ENCODE peak calls at places on chromosomes 2 and 18, in six cellular contexts. F, P, A, T, Z and Y are unnamed samples.

GRCh38 chr18:9925369-9925768 is 11.6 kb downstream of the VAPA start:
- DNase-seq in A (no peak), F (no peak), Z (no peak), P (no peak), T (no peak), Y (no peak)

GRCh38 chr2:217857624-217858506 is 144.9 kb downstream of the TNS1 start:
- DNase-seq in A (no peak), F (no peak), T (no peak), Z (no peak), P (no peak), Y (no peak)

GRCh38 chr2:239167766-239168444 is 232.9 kb downstream of the HDAC4 start:
- DNase-seq in Z (no peak), F (no peak), A (peak), P (no peak), T (no peak), Y (peak)

GRCh38 chr2:189412330-189412953 is 28.8 kb upstream of the WDR75 start:
- DNase-seq in Z (peak), T (peak), A (peak), F (peak), P (no peak), Y (no peak)

GRCh38 chr18:47530695-47531094 is 279.2 kb upstream of the SKOR2 start:
- DNase-seq in F (no peak), A (no peak), T (no peak), P (no peak), Z (no peak), Y (no peak)

GRCh38 chr2:119960821-119961220 is 52.1 kb upstream of the EPB41L5 start:
- DNase-seq in A (no peak), Z (no peak), F (no peak), T (peak), P (no peak), Y (no peak)

GRCh38 chr2:70083344-70084156 is 3.7 kb upstream of the PCBP1 start:
- DNase-seq in Z (peak), P (peak), T (peak), F (peak), A (no peak), Y (no peak)

GRCh38 chr2:73414651-73415050 is 29.0 kb downstream of the ALMS1 start:
- DNase-seq in A (no peak), F (no peak), P (no peak), Z (no peak), T (no peak), Y (no peak)

GRCh38 chr2:83186050-83186790 is 1272.9 kb downstream of the SUCLG1 start:
- DNase-seq in F (no peak), Z (no peak), P (no peak), A (no peak), T (no peak), Y (no peak)

GRCh38 chr18:50870138-50870845 is 8.6 kb upstream of the ME2 start:
- DNase-seq in P (no peak), Z (no peak), T (peak), A (no peak), F (no peak), Y (no peak)

GRCh38 chr18:3481696-3482210 is 31.8 kb downstream of the TGIF1 start:
- DNase-seq in Z (peak), F (no peak), A (no peak), T (peak), P (no peak), Y (no peak)

GRCh38 chr2:119438128-119438656 is 6.5 kb downstream of the TMEM37 start:
- DNase-seq in A (no peak), T (no peak), F (no peak), P (no peak), Z (no peak), Y (no peak)

GRCh38 chr2:54015809-54016703 is 45.3 kb upstream of the PSME4 start:
- DNase-seq in A (no peak), T (peak), Z (no peak), F (no peak), P (no peak), Y (no peak)

GRCh38 chr2:133489641-133490411 is 78.4 kb downstream of the NCKAP5 start:
- DNase-seq in F (no peak), T (no peak), A (no peak), Z (no peak), P (no peak), Y (no peak)

GRCh38 chr2:1022178-1022577 is 71.5 kb downstream of the SNTG2 start:
- DNase-seq in T (no peak), P (no peak), Z (no peak), A (no peak), F (no peak), Y (no peak)

GRCh38 chr18:5294618-5295230 is 802 bp downstream of the ZBTB14 start:
- DNase-seq in A (peak), P (peak), F (peak), T (peak), Z (peak), Y (peak)

GRCh38 chr2:238875161-238875530 is 27.3 kb downstream of the TWIST2 start:
- DNase-seq in F (no peak), P (no peak), Z (no peak), A (no peak), T (no peak), Y (peak)

GRCh38 chr2:59301466-59302402 is 1060.6 kb upstream of the FANCL start:
- DNase-seq in Z (peak), F (no peak), A (peak), T (peak), P (no peak), Y (no peak)

GRCh38 chr2:188976545-188977268 is 2.5 kb downstream of the COL3A1 start:
- DNase-seq in A (no peak), T (peak), P (no peak), F (no peak), Z (peak), Y (no peak)

GRCh38 chr2:195364015-195364965 is 292.7 kb upstream of the SLC39A10 start:
- DNase-seq in T (peak), Z (no peak), P (no peak), F (no peak), A (no peak), Y (no peak)

GRCh38 chr2:171712051-171712450 is 24.8 kb downstream of the DYNC1I2 start:
- DNase-seq in T (peak), A (no peak), Z (no peak), F (no peak), P (no peak), Y (no peak)

GRCh38 chr2:197672494-197672893 is 2.9 kb downstream of the RFTN2 start:
- DNase-seq in P (no peak), T (no peak), F (no peak), A (no peak), Z (no peak), Y (no peak)

GRCh38 chr2:97714084-97714949 is 941 bp downstream of the ZAP70 start:
- DNase-seq in T (peak), Z (peak), F (peak), P (no peak), A (no peak), Y (peak)

GRCh38 chr2:1754461-1755170 is 10.3 kb upstream of the PXDN start:
- DNase-seq in Z (no peak), T (no peak), F (no peak), P (no peak), A (no peak), Y (peak)

GRCh38 chr2:45128580-45128997 is 119.3 kb upstream of the SIX2 start:
- DNase-seq in A (peak), F (peak), T (peak), P (no peak), Z (no peak), Y (no peak)